ENCODE peak calls at places on chromosomes 12 and 14, in four cellular contexts. C, Y, K and D are unnamed samples.

GRCh38 chr12:21476949-21477348 is 24.5 kb downstream of the RECQL start:
- DNase-seq in K (no peak), Y (no peak), C (no peak), D (no peak)

GRCh38 chr12:82530394-82530793 is 156.3 kb upstream of the TMTC2 start:
- DNase-seq in K (no peak), Y (no peak), C (no peak), D (no peak)

GRCh38 chr14:26597136-26598080 is at the start of gene NOVA1:
- DNase-seq in K (no peak), C (no peak), Y (peak), D (peak)

GRCh38 chr14:49860988-49861387 is 8.4 kb upstream of the NEMF start:
- DNase-seq in C (no peak), Y (no peak), K (no peak), D (no peak)

GRCh38 chr12:119780786-119781434 is 96.2 kb downstream of the CIT start:
- DNase-seq in Y (peak), K (no peak), C (peak), D (peak)

GRCh38 chr12:29503283-29503682 is 5.8 kb upstream of the OVCH1 start:
- DNase-seq in C (no peak), Y (no peak), K (no peak), D (no peak)

GRCh38 chr12:27185234-27186045 is 58.6 kb upstream of the STK38L start:
- DNase-seq in Y (no peak), C (no peak), K (peak), D (no peak)

GRCh38 chr12:87930033-87930432 is 99.2 kb downstream of the C12orf50 start:
- DNase-seq in C (no peak), Y (no peak), K (no peak), D (no peak)

GRCh38 chr12:50786498-50787231 is 22.8 kb downstream of the ATF1 start:
- DNase-seq in K (no peak), Y (no peak), C (peak), D (no peak)

GRCh38 chr12:95646781-95647184 is 95.5 kb upstream of the USP44 start:
- DNase-seq in K (no peak), C (no peak), Y (no peak), D (no peak)

GRCh38 chr14:102749393-102749792 is 27.9 kb upstream of the TRAF3 start:
- DNase-seq in K (no peak), Y (no peak), C (no peak), D (no peak)

GRCh38 chr12:65690477-65690876 is 133.8 kb upstream of the HMGA2 start:
- DNase-seq in K (no peak), Y (no peak), C (no peak), D (no peak)

GRCh38 chr14:79279645-79280399 is 931.5 kb downstream of the DIO2 start:
- DNase-seq in K (no peak), C (no peak), Y (no peak), D (no peak)

GRCh38 chr12:62604856-62605255 is 138.2 kb downstream of the MON2 start:
- DNase-seq in K (no peak), Y (no peak), C (no peak), D (no peak)

GRCh38 chr14:104753528-104754212 is 723 bp downstream of the SIVA1 start:
- DNase-seq in C (no peak), Y (no peak), K (no peak), D (no peak)

GRCh38 chr12:52074006-52074405 is 4.2 kb downstream of the ATG101 start:
- DNase-seq in C (no peak), K (peak), Y (no peak), D (no peak)

GRCh38 chr12:123853401-123854070 is 91.4 kb downstream of the DNAH10 start:
- DNase-seq in C (no peak), Y (no peak), K (no peak), D (no peak)

GRCh38 chr14:99996951-99997571 is 68.2 kb upstream of the EVL start:
- DNase-seq in K (no peak), C (no peak), Y (no peak), D (no peak)

GRCh38 chr14:58216544-58216943 is 16.6 kb downstream of the ACTR10 start:
- DNase-seq in Y (no peak), C (no peak), K (no peak), D (no peak)

GRCh38 chr14:93299831-93300230 is 33.0 kb downstream of the BTBD7 start:
- DNase-seq in K (no peak), Y (no peak), C (no peak), D (no peak)

GRCh38 chr14:74515891-74516412 is 22.4 kb downstream of the ISCA2 start:
- DNase-seq in Y (no peak), C (no peak), K (no peak), D (no peak)

GRCh38 chr14:36663404-36664321 is 2.0 kb downstream of the PAX9 start:
- DNase-seq in K (no peak), Y (peak), C (no peak), D (no peak)

GRCh38 chr14:44959538-44959937 is 2.2 kb downstream of the KLHL28 start:
- DNase-seq in K (no peak), C (no peak), Y (no peak), D (no peak)

GRCh38 chr12:127081058-127081457 is 1185.9 kb upstream of the TMEM132C start:
- DNase-seq in Y (no peak), K (no peak), C (no peak), D (no peak)

GRCh38 chr14:68168460-68169109 is 349.0 kb downstream of the RAD51B start:
- DNase-seq in K (no peak), Y (no peak), C (no peak), D (no peak)

GRCh38 chr12:2231011-2231595 is 178.3 kb downstream of the CACNA1C start:
- DNase-seq in Y (no peak), K (no peak), C (no peak), D (no peak)

GRCh38 chr12:92122941-92123779 is 22.5 kb downstream of the BTG1 start:
- DNase-seq in C (no peak), K (no peak), Y (no peak), D (no peak)

GRCh38 chr12:6396031-6396430 is 12.1 kb downstream of the LTBR start:
- DNase-seq in C (no peak), Y (no peak), K (no peak), D (no peak)

GRCh38 chr14:52351191-52351560 is 37.1 kb downstream of the PTGER2 start:
- DNase-seq in K (no peak), C (no peak), Y (no peak), D (no peak)

GRCh38 chr14:102096569-102097188 is 9.8 kb upstream of the HSP90AA1 start:
- DNase-seq in Y (peak), K (no peak), C (peak), D (peak)

GRCh38 chr14:98219638-98220037 is 1052.4 kb downstream of the BCL11B start:
- DNase-seq in Y (no peak), C (no peak), K (no peak), D (no peak)

GRCh38 chr14:102579696-102580551 is 12.5 kb upstream of the RCOR1 start:
- DNase-seq in C (no peak), K (no peak), Y (no peak), D (no peak)

DNA sequence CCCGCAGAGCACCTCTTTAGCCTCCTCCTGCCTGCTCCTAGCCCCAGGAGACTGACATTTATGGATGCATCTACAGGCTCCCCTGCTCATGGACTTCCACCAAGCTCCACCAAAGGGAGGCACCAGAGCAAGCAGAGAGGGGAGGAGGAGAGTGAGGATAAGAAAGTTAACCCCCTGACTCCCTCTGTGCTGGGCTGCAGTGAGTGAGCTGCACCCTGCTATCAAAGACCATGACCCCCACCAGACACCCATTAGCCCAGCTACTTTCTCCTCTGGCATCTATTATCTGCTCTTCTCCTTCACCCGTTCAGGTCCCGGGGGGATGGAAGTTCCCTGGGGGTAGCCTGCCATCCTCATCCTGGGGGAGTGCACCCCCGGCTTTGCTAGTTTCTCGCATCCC is 45.4 kb downstream of the FOXN3 start:
- DNase-seq in K (no peak), Y (no peak), C (no peak), D (no peak)
- TF ChIP-seq SUZ12 in K (no peak), Y (no peak), C (no peak), D (no peak)

DNA sequence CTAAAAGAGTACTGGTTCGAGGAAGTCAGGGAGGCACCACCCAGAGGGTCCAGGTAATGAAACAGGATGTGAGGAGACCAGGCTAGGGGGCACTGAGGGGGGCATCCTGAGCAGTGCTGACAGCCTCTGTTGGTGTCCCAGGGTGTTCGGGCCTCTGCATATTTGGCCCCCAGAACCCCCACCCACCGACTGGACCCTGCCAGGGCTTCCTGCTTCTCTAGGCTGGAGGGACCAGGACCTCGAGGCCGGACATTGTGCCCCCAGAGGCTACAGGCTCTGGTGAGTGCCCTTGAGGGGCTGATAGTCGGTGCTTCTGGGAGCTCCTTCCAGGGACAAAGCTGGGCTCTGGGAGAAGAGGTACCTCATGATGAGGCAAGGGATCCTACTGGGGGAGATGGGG is 2.6 kb downstream of the TROAP start:
- DNase-seq in Y (no peak), K (no peak), C (no peak), D (no peak)
- TF ChIP-seq SP1 in Y (no peak), K (no peak), C (no peak), D (no peak)

DNA sequence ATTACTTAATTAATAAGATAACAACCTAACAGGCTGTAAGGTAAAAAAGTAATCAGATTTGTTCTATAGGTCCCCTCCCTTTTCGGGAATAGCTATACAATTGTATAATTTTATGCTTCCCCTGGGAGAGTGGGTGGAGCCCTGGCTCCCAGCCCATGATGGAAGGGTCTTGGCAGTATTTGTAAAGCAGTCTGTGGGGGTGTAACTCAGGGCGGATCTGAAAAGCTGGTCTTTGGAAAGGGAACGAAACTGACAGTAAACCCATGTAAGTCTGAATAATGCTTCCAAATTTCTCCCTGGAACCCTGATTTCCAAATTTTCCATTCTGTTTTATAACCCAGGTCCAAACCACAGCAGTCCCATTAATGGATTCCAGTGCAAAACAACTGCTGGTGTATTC is 110.4 kb downstream of the DAD1 start:
- DNase-seq in Y (no peak), C (no peak), K (no peak), D (peak)
- TF ChIP-seq SUZ12 in Y (no peak), C (no peak), K (no peak), D (no peak)

DNA sequence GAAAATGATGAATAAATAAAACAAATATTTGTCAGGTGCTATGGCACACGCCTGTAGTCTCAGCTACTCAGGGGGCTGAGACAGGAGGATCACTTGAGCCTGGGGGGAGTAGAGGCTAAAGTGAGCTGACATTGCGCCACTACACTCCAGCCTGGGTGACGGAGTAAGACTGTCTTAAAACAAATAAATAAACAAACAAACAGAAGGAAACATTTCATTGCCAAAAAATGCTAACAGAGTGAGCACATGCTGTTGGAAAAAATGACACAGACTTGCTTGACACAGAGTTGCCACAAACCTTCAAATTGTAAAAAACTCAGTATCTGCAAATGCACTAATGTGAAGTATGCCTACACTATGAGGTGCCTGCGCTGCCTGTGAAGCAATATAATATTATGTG is 50.8 kb upstream of the AP4S1 start:
- DNase-seq in K (no peak), Y (no peak), C (no peak), D (no peak)
- TF ChIP-seq SP1 in K (no peak), Y (no peak), C (no peak), D (no peak)

GRCh38 chr14:70811065-70811464 is 1.8 kb upstream of the MAP3K9 start:
- DNase-seq in Y (no peak), K (no peak), C (no peak), D (no peak)

GRCh38 chr14:70810621-70811020 is 1.3 kb upstream of the MAP3K9 start:
- DNase-seq in C (no peak), Y (no peak), K (no peak), D (no peak)

GRCh38 chr14:70809238-70810214 is at the start of gene MAP3K9:
- DNase-seq in C (peak), K (peak), Y (peak), D (peak)

GRCh38 chr14:70808402-70809237 is 693 bp downstream of the MAP3K9 start:
- DNase-seq in Y (peak), C (no peak), K (no peak), D (peak)

DNA sequence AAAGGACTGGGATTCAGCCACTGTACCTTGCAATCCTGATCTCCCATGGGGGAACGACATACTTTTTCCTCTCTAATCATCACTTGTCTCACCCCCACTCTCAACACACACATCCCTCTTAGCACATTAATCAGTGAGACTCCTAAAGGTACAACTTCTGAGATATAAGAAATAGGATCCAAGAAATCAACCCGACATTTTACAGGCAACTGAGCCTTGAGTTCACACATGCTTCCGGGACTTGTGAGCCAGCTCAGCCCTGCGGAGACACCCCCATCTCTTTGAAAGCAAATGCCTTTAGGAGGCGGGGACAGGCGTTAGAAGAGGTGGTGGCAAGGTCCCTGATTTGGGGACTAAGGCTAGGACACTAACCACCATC is 1.3 kb downstream of the MAP3K9 start:
- DNase-seq in K (no peak), C (peak), Y (no peak), D (peak)
- TF ChIP-seq SUZ12 in K (no peak), C (no peak), Y (no peak), D (no peak)

GRCh38 chr12:132151766-132152410 is 7.6 kb downstream of the NOC4L start:
- DNase-seq in K (no peak), C (no peak), Y (no peak), D (no peak)
- TF ChIP-seq SP1 in K (no peak), C (no peak), Y (no peak), D (no peak)

GRCh38 chr12:94099191-94099983 is 49.0 kb upstream of the PLXNC1 start:
- DNase-seq in C (no peak), Y (no peak), K (no peak), D (no peak)

GRCh38 chr12:94100254-94100653 is 48.1 kb upstream of the PLXNC1 start:
- DNase-seq in K (no peak), C (no peak), Y (no peak), D (no peak)

GRCh38 chr12:94103986-94104385 is 44.4 kb upstream of the PLXNC1 start:
- DNase-seq in K (no peak), Y (no peak), C (no peak), D (no peak)

GRCh38 chr12:94100990-94101901 is 47.1 kb upstream of the PLXNC1 start:
- DNase-seq in Y (peak), K (no peak), C (peak), D (peak)

DNA sequence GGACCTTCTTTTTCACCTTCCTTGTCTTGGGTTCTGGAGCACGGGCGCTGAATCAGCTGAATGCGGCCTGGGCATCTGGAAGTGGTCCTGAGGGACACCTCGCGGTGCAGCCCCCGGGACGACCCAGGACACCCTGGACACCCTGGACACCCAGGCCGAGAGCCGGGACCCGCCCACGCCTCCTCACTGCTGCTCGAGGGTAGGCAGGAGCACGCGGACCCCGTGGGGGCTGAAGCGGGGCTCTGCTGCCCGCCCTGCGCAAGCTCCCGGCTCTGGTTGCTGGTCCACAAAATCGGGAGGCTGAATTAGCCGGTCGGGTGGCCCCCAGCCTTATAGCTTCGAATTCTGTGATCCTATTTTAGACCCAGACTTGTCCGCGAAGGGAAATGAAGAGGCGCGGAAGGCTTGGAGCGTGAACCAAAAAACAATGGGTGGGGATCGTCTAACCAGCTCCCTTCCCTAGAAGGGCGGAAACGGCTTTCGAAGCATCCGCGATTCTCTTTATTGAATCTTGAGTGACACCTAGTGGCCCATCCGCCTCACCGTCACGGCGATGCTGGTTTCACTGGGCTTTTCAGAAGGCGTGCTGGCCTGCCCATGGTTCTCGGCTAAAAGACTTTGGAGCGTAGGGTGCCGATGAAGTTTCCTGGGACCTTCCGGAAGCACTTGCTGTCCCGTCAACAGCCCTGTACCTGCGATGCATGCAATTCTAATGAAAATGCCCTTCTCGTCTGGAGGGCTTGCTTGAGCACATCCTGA is 46.3 kb upstream of the PLXNC1 start:
- DNase-seq in C (peak), K (peak), Y (peak), D (peak)
- TF ChIP-seq SUZ12 in C (no peak), K (no peak), Y (no peak), D (no peak)